ENCODE peak calls at places on chromosomes 1 and 21, in ten cellular contexts. L, D, U, C, Z, A, M, G, J and X are unnamed samples.

GRCh38 chr1:193377472-193377871 is 191.1 kb upstream of the B3GALT2 start:
- DNase-seq in A (no peak), U (no peak), G (no peak), L (no peak), J (no peak), D (no peak), Z (no peak), M (no peak), C (no peak), X (no peak)

GRCh38 chr1:109170051-109170775 is 43.5 kb upstream of the SARS1 start:
- DNase-seq in M (peak), U (no peak), J (no peak), Z (no peak), D (no peak), A (no peak), L (no peak), C (no peak), G (no peak), X (no peak)

GRCh38 chr21:39153842-39154241 is 29.4 kb downstream of the PSMG1 start:
- DNase-seq in C (no peak), M (no peak), U (no peak), Z (no peak), A (no peak), J (no peak), D (no peak), L (no peak), G (no peak), X (no peak)

GRCh38 chr1:151828931-151829330 is 2.7 kb downstream of the RORC start:
- DNase-seq in L (no peak), G (peak), M (peak), C (peak), J (no peak), A (no peak), U (no peak), Z (no peak), D (no peak), X (no peak)

GRCh38 chr21:38793926-38794713 is 11.6 kb upstream of the ETS2 start:
- DNase-seq in L (no peak), G (peak), D (no peak), U (no peak), C (no peak), J (no peak), A (no peak), Z (no peak), M (no peak), X (no peak)

GRCh38 chr1:5747428-5748285 is 244.6 kb downstream of the NPHP4 start:
- DNase-seq in D (no peak), G (no peak), U (no peak), A (no peak), M (peak), C (no peak), Z (no peak), L (no peak), J (no peak), X (no peak)

GRCh38 chr1:107865627-107866026 is 99.4 kb downstream of the VAV3 start:
- DNase-seq in C (no peak), D (no peak), G (no peak), Z (no peak), L (no peak), U (no peak), M (no peak), A (no peak), J (no peak), X (no peak)

GRCh38 chr1:223204424-223204823 is 61.4 kb upstream of the TLR5 start:
- DNase-seq in M (no peak), A (no peak), G (no peak), C (no peak), D (no peak), L (no peak), U (no peak), Z (no peak), J (no peak), X (no peak)

DNA sequence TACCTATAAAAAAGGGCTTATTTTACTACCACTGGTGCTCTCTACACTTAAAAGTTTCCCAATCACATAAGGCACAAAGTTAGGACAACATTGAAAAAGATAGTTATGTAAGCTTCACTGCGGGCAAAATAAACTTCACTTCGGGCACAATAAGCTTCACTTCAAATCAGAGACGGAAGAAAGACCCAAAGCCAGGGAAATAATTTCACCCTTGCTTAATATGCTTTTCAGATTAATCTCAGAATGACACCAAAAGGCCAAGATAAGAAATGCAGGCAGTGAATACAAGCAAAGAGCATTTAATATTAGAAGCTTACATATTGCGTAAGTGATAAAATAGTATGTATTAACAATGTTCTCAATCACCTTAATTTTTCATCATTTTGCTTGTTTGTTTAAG is 444.2 kb downstream of the SETD4 start:
- DNase-seq in G (no peak), A (peak), Z (no peak), D (no peak), C (peak), L (peak), U (no peak), M (peak), J (no peak), X (peak)
- TF ChIP-seq CTCF in G (peak), A (peak), Z (peak), D (peak), C (peak), L (peak), U (peak), M (peak), J (peak), X (peak)

DNA sequence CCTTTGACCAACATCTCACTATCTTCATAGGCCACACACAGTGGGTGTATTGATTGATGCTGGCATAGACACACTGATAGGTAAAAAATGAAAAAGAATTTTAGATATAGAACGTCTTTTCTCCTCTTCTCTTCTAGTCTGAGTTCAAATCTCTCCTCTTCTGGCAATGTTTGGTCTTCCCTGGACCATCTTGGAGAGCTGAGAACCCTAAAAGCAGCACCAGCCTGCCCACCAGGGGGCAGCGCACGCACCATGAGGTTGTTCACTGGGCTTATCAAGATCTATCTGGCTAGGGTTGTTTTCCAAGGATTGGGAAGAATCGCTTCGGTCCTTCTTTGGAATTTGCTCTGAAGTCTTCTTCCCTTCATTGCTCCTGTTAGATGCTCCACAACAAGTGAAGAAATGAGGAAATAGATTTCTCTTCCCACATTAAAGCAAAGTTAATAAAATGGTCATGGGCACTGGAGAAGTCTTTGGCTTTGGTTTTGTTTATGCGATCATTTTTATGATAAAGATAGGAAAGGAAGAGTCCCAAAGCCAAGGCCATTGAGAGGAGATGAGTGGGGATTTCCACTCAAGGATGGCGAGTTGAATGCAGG is 104.0 kb upstream of the OLIG2 start:
- DNase-seq in A (no peak), M (no peak), G (no peak), L (no peak), C (no peak), J (peak), Z (no peak), D (no peak), U (peak), X (no peak)
- TF ChIP-seq CTCF in A (peak), M (no peak), G (no peak), L (peak), C (peak), J (peak), Z (peak), D (peak), U (peak), X (peak)

GRCh38 chr1:179127163-179127895 is 45.5 kb downstream of the TOR3A start:
- DNase-seq in D (no peak), M (peak), U (no peak), J (no peak), L (no peak), G (no peak), C (peak), A (no peak), Z (no peak), X (no peak)

GRCh38 chr1:179124866-179125265 is 43.0 kb downstream of the TOR3A start:
- DNase-seq in G (no peak), D (no peak), A (no peak), J (no peak), M (peak), Z (no peak), U (no peak), C (peak), L (no peak), X (no peak)

GRCh38 chr1:179126338-179127060 is 44.6 kb downstream of the TOR3A start:
- DNase-seq in L (no peak), J (no peak), M (peak), U (no peak), G (no peak), Z (no peak), A (no peak), C (peak), D (no peak), X (no peak)

GRCh38 chr1:179129702-179130473 is 48.0 kb downstream of the TOR3A start:
- DNase-seq in D (peak), M (peak), Z (peak), U (no peak), G (no peak), L (no peak), A (no peak), J (peak), C (peak), X (no peak)

DNA sequence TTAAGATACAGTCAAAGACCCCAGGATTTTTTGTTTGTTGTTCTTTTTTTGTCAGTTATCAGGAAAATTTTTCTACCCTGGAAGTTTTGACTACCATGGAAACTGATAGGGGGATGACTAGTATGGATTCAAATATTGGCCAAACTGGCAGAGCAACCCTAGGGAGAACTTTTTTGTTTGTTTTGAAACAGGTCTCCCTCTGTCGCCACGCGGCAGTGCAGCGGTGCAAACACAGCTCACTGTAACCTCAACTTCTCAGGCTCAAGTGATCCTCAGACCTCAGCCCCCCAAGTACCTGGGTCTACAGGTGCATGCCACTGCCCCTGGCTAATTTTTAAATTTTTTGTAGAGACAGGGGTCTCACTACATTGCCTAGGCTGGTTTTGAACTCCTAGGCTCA is 46.6 kb downstream of the TOR3A start:
- DNase-seq in D (no peak), Z (no peak), A (no peak), U (no peak), G (no peak), M (peak), C (no peak), J (no peak), L (no peak), X (no peak)
- TF ChIP-seq CTCF in D (no peak), Z (no peak), A (no peak), U (no peak), G (no peak), M (no peak), C (no peak), J (no peak), L (no peak), X (no peak)

DNA sequence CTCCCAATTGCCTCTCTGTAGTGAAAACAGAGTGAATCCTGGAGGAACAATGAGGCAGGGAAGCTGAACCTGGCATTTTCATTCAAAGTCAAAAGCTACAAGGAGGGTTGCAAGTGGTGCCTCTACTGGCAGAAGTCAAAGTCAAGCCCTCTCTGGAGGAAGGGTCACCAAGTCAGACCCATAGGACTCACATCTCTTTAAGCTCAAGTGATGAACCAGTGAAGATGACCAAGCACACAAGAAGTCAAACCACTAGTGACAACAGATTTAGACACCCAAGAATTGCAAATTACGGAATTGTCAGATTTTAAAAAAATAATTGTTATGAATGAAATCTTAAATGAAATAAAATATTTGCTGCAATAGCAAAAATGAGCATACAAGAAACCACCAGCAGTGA is 81.1 kb upstream of the ATP1B1 start:
- DNase-seq in L (no peak), U (no peak), G (no peak), D (no peak), M (no peak), A (no peak), C (no peak), J (no peak), Z (no peak), X (no peak)
- TF ChIP-seq CTCF in L (no peak), U (no peak), G (no peak), D (no peak), M (no peak), A (no peak), C (no peak), J (no peak), Z (no peak), X (no peak)

GRCh38 chr21:18725653-18726052 is 322.1 kb upstream of the TMPRSS15 start:
- DNase-seq in D (no peak), L (no peak), G (no peak), U (no peak), Z (no peak), M (no peak), J (peak), A (no peak), C (no peak), X (no peak)
- TF ChIP-seq CTCF in D (no peak), L (no peak), G (no peak), U (peak), Z (no peak), M (no peak), J (peak), A (no peak), C (peak), X (peak)

DNA sequence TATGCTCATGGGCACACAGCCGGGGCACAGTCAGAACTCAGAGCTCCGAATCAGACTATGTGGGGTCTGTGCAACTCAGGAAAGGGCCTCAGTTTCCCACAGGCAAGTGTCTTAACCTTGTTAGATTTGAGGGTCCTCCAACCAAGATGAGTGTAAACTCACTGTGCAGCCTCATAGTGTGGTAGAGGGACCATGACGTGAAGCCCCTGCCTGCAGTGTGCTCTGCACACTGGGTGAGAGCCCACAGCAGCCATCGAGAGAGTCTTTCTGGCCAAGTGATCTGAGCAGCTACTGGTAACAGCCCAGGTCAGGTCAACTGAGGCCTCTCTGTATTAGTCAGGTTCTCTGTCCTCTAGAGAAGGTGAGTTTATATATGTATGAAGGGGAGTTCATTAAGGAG is 592 bp upstream of the LYPD8 start:
- DNase-seq in L (no peak), Z (no peak), G (no peak), C (no peak), A (no peak), D (no peak), J (no peak), U (no peak), M (no peak), X (no peak)
- TF ChIP-seq CTCF in L (no peak), Z (no peak), G (no peak), C (no peak), A (no peak), D (no peak), J (no peak), U (no peak), M (no peak), X (no peak)

GRCh38 chr21:36661511-36662309 is 37.2 kb upstream of the SIM2 start:
- DNase-seq in C (peak), U (peak), Z (no peak), G (peak), D (no peak), M (peak), J (no peak), A (no peak), L (no peak), X (no peak)
- TF ChIP-seq CTCF in C (peak), U (peak), Z (no peak), G (peak), D (no peak), M (peak), J (no peak), A (peak), L (peak), X (peak)

GRCh38 chr1:58812468-58812867 is 28.6 kb upstream of the JUN start:
- DNase-seq in G (no peak), C (no peak), U (no peak), L (no peak), D (no peak), Z (no peak), M (no peak), A (no peak), J (no peak), X (no peak)

GRCh38 chr1:58814251-58815068 is 30.6 kb upstream of the JUN start:
- DNase-seq in Z (no peak), L (no peak), U (peak), J (no peak), G (peak), C (no peak), M (peak), D (peak), A (no peak), X (no peak)

GRCh38 chr1:58813361-58813760 is 29.5 kb upstream of the JUN start:
- DNase-seq in Z (no peak), L (no peak), M (peak), C (no peak), A (no peak), G (no peak), D (no peak), J (no peak), U (no peak), X (no peak)

GRCh38 chr1:58812926-58813325 is 29.1 kb upstream of the JUN start:
- DNase-seq in G (no peak), A (no peak), C (no peak), L (no peak), D (peak), U (no peak), Z (no peak), J (no peak), M (no peak), X (no peak)

DNA sequence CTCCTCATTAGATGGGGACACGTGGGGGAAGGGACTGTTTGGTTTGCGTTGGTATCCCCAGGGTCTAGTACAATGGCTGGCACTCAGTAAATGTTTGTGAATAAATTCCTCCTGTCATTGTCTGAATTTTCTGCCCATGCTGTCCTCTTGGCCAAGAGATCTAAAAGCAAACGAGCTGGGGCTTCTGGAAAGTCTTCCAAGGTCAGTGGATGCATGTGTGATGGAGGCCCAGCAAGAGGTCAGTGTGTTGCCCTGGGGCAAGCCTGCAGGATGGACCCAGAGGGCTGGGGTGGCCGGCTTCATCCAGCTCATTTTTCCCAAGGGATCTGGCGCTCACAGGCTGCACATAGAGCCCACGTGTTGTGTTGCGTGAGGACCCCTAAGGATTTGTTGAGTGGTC is 30.0 kb upstream of the JUN start:
- DNase-seq in Z (no peak), D (no peak), A (no peak), M (no peak), C (no peak), J (no peak), U (no peak), G (no peak), L (no peak), X (no peak)
- TF ChIP-seq CTCF in Z (no peak), D (no peak), A (no peak), M (no peak), C (no peak), J (no peak), U (no peak), G (no peak), L (no peak), X (no peak)